ENCODE peak calls at places on chromosomes 11 and 22, in four cellular contexts. D is K562, Q is fibroblast of lung, S is neural progenitor cell. X is an unnamed sample.
A peak's percentile ranks its signal among the peaks of the same experiment; 100 is the strongest.

GRCh38 chr11:7614656-7615055 is 58.6 kb downstream of the CYB5R2 start:
- DNase-seq in D (no peak), Q (no peak), S (no peak), X (no peak)

GRCh38 chr22:41596776-41597634 is 7.4 kb upstream of the PMM1 start:
- DNase-seq in D (peak; percentile 47), Q (peak; percentile 37), S (peak; percentile 69), X (no peak)

GRCh38 chr11:72141066-72141465 is 5.5 kb downstream of the FOLR3 start:
- DNase-seq in D (no peak), Q (peak; percentile 97), S (no peak), X (no peak)

GRCh38 chr11:121936375-121936774 is 179.6 kb downstream of the BLID start:
- DNase-seq in D (no peak), Q (peak; percentile 71), S (no peak), X (no peak)

GRCh38 chr11:104968365-104968855 is at the start of gene CASP4:
- DNase-seq in D (no peak), Q (peak; percentile 77), S (no peak), X (peak; percentile 96)

GRCh38 chr22:30889268-30889995 is 79.1 kb downstream of the MORC2 start:
- DNase-seq in D (no peak), Q (no peak), S (no peak), X (no peak)

GRCh38 chr22:48644997-48645396 is 1182.7 kb downstream of the BRD1 start:
- DNase-seq in D (no peak), Q (no peak), S (no peak), X (no peak)

GRCh38 chr22:47056776-47057470 is 294.5 kb downstream of the TBC1D22A start:
- DNase-seq in D (no peak), Q (no peak), S (no peak), X (no peak)

GRCh38 chr22:21939392-21940319 is 13.0 kb downstream of the PPM1F start:
- DNase-seq in D (no peak), Q (no peak), S (no peak), X (no peak)

GRCh38 chr11:111983187-111983986 is 41.8 kb upstream of the DLAT start:
- DNase-seq in D (peak; percentile 41), Q (peak; percentile 73), S (peak; percentile 91), X (peak; percentile 48)

GRCh38 chr11:78350101-78350645 is 67.4 kb downstream of the GAB2 start:
- DNase-seq in D (no peak), Q (peak; percentile 26), S (peak; percentile 76), X (no peak)

GRCh38 chr22:23858484-23858815 is 775 bp downstream of the SLC2A11 start:
- DNase-seq in D (no peak), Q (no peak), S (no peak), X (no peak)

GRCh38 chr11:110289472-110289871 is 6.9 kb downstream of the RDX start:
- DNase-seq in D (no peak), Q (peak; percentile 56), S (no peak), X (no peak)

GRCh38 chr11:125883375-125883774 is 4.1 kb upstream of the HYLS1 start:
- DNase-seq in D (no peak), Q (no peak), S (no peak), X (no peak)

GRCh38 chr11:70536051-70536877 is 137.9 kb downstream of the CTTN start:
- DNase-seq in D (no peak), Q (no peak), S (no peak), X (no peak)

GRCh38 chr11:15981292-15981691 is 375.1 kb downstream of the SOX6 start:
- DNase-seq in D (no peak), Q (no peak), S (no peak), X (no peak)

GRCh38 chr11:72672839-72673238 is 1.4 kb downstream of the PDE2A start:
- DNase-seq in D (no peak), Q (no peak), S (no peak), X (no peak)

GRCh38 chr11:120610101-120610500 is 98.6 kb downstream of the GRIK4 start:
- DNase-seq in D (no peak), Q (no peak), S (no peak), X (no peak)

GRCh38 chr11:96306933-96307747 is 35.9 kb downstream of the MAML2 start:
- DNase-seq in D (peak; percentile 29), Q (peak; percentile 99), S (peak; percentile 42), X (peak; percentile 100)

GRCh38 chr11:120566176-120566575 is 54.6 kb downstream of the GRIK4 start:
- DNase-seq in D (no peak), Q (peak; percentile 75), S (no peak), X (no peak)

GRCh38 chr22:43174941-43175531 is 11.9 kb downstream of the TTLL12 start:
- DNase-seq in D (no peak), Q (no peak), S (no peak), X (no peak)

GRCh38 chr11:47186937-47187681 is 875 bp upstream of the PACSIN3 start:
- DNase-seq in D (no peak), Q (peak; percentile 48), S (peak; percentile 76), X (peak; percentile 57)

GRCh38 chr11:111427471-111427912 is 48.4 kb upstream of the POU2AF1 start:
- DNase-seq in D (peak; percentile 30), Q (no peak), S (no peak), X (no peak)

GRCh38 chr11:106160494-106160893 is 83.0 kb downstream of the AASDHPPT start:
- DNase-seq in D (no peak), Q (no peak), S (no peak), X (no peak)

GRCh38 chr11:47571895-47572294 is 6.5 kb downstream of the PTPMT1 start:
- DNase-seq in D (peak; percentile 7), Q (peak; percentile 72), S (no peak), X (no peak)

GRCh38 chr22:29044657-29045176 is 16.9 kb downstream of the C22orf31 start:
- DNase-seq in D (no peak), Q (peak; percentile 90), S (no peak), X (no peak)

GRCh38 chr11:13238879-13239514 is 38.6 kb upstream of the BMAL1 start:
- DNase-seq in D (peak; percentile 49), Q (peak; percentile 35), S (peak; percentile 78), X (no peak)

GRCh38 chr11:118622376-118623290 is 15.2 kb downstream of the PHLDB1 start:
- DNase-seq in D (no peak), Q (peak; percentile 90), S (peak; percentile 49), X (peak; percentile 88)

GRCh38 chr11:110176366-110177056 is 83.3 kb downstream of the ZC3H12C start:
- DNase-seq in D (no peak), Q (peak; percentile 20), S (no peak), X (no peak)

GRCh38 chr22:29306830-29307657 is 594 bp downstream of the GAS2L1 start:
- DNase-seq in D (peak; percentile 82), Q (peak; percentile 70), S (peak; percentile 95), X (no peak)

GRCh38 chr22:42662114-42663021 is 13.2 kb upstream of the CYB5R3 start:
- DNase-seq in D (peak; percentile 74), Q (peak; percentile 36), S (peak; percentile 91), X (no peak)

GRCh38 chr22:21791635-21792625 is 56.3 kb upstream of the YPEL1 start:
- DNase-seq in D (peak; percentile 96), Q (peak; percentile 71), S (no peak), X (no peak)

GRCh38 chr11:34960277-34960676 is 43.9 kb downstream of the PDHX start:
- DNase-seq in D (no peak), Q (no peak), S (no peak), X (no peak)

GRCh38 chr22:30045001-30045887 is 35.0 kb upstream of the HORMAD2 start:
- DNase-seq in D (no peak), Q (no peak), S (no peak), X (no peak)

GRCh38 chr11:5046754-5047330 is 516 bp downstream of the OR52J3 start:
- DNase-seq in D (no peak), Q (no peak), S (no peak), X (no peak)

DNA sequence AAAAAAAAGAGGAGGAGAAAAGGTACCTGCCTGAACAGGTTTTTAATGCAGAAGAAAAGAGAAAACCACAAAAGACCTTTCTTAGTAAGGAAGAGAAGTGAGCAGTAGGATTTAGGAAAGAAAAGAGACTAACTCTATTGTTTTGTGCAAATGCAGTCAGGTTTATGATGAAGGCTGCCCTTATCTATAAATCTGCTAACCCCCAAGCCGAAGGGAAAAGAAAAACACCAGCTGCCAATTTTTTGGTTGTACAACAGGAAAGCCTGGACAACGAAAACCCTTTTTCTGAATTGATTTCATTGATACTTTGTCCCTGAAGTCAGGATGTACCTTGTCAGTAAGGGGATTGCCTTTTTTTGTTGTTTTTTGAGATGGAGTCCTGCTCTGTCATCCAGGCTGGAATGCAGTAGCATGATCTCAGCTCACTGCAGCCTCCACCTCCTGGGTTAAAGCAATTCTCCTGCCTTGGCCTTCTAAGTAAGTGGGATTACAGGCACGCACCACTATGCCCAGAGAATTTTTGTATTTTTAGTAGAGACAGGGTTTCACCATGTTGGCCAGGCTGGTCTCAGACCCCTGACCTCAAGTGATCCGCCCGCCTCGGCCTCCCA is 21.2 kb downstream of the POLD4 start:
- DNase-seq in D (no peak), Q (no peak), S (no peak), X (peak; percentile 45)
- H3K27ac ChIP-seq in D (no peak overlapping the region), Q (no peak overlapping the region), S (no peak overlapping the region), X (no peak overlapping the region)

GRCh38 chr22:19466126-19466716 is 12.8 kb downstream of the UFD1 start:
- DNase-seq in D (no peak), Q (no peak), S (no peak), X (no peak)

GRCh38 chr22:19463008-19463407 is 15.5 kb upstream of the C22orf39 start:
- DNase-seq in D (no peak), Q (no peak), S (no peak), X (no peak)

GRCh38 chr22:19464975-19465374 is 14.0 kb downstream of the UFD1 start:
- DNase-seq in D (no peak), Q (no peak), S (no peak), X (no peak)

GRCh38 chr22:19463491-19464469 is 15.2 kb downstream of the UFD1 start:
- DNase-seq in D (no peak), Q (peak; percentile 52), S (no peak), X (no peak)

GRCh38 chr22:19464546-19464945 is 14.4 kb downstream of the UFD1 start:
- DNase-seq in D (no peak), Q (no peak), S (peak; percentile 13), X (no peak)
- TF ChIP-seq EZH2 in D (no peak), Q (no peak), S (no peak), X (no peak)

GRCh38 chr22:17915188-17915587 is 109.2 kb downstream of the MICAL3 start:
- DNase-seq in D (no peak), Q (no peak), S (no peak), X (no peak)
- H3K27ac ChIP-seq in D (no peak overlapping the region), Q (no peak overlapping the region), S (no peak overlapping the region), X (no peak overlapping the region)

GRCh38 chr11:116578971-116579687 is 193.7 kb downstream of the BUD13 start:
- DNase-seq in D (no peak), Q (no peak), S (peak; percentile 57), X (no peak)

GRCh38 chr11:116579857-116580727 is 192.7 kb downstream of the BUD13 start:
- DNase-seq in D (no peak), Q (no peak), S (peak; percentile 85), X (no peak)

GRCh38 chr11:116582621-116583020 is 190.2 kb downstream of the BUD13 start:
- DNase-seq in D (no peak), Q (no peak), S (no peak), X (no peak)

GRCh38 chr11:116580828-116581227 is 192.0 kb downstream of the BUD13 start:
- DNase-seq in D (no peak), Q (no peak), S (peak; percentile 86), X (no peak)

DNA sequence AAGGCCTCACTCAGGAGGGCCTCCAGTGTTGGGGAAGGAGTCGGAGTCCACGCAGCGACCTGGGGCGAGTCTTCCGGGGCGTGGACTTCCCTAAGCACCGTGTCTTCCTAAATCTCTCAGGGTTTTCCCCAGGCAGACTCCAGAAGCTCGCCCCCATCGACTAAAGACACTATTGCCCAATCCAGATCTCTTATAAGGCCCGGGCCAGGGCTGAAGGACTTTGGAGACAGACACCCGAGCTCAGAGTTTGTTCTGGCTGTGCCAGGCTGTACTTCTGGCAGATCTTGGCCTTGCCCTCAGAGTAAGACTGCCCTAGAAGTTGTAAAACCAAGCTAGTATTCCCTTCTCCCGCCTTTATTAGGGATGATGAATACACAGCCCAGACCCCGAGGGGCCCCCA is 191.4 kb downstream of the BUD13 start:
- DNase-seq in D (no peak), Q (no peak), S (peak; percentile 13), X (no peak)
- TF ChIP-seq EZH2 in D (no peak), Q (no peak), S (no peak), X (no peak)

X was measured in PC-9.